ENCODE peak calls at places on chromosomes 12 and 14, in five cellular contexts. W, A, F, U and G are unnamed samples.

GRCh38 chr12:118436986-118437385 is 60.6 kb downstream of the SUDS3 start:
- DNase-seq in W (no peak), A (no peak), U (no peak), F (no peak), G (no peak)

GRCh38 chr14:96051231-96051630 is 12.1 kb downstream of the C14orf132 start:
- DNase-seq in F (no peak), U (no peak), A (no peak), W (no peak), G (no peak)

GRCh38 chr12:109653896-109654295 is 59.7 kb upstream of the FAM222A start:
- DNase-seq in U (no peak), A (no peak), F (no peak), W (no peak), G (no peak)

GRCh38 chr14:80638620-80639215 is 302.8 kb downstream of the CEP128 start:
- DNase-seq in U (peak; percentile 96), A (no peak), W (no peak), F (peak; percentile 84), G (no peak)

GRCh38 chr14:69650948-69651369 is 39.6 kb downstream of the SUSD6 start:
- DNase-seq in U (peak; percentile 86), W (no peak), A (no peak), F (no peak), G (no peak)

GRCh38 chr12:3090238-3091029 is 13.3 kb downstream of the TSPAN9 start:
- DNase-seq in W (no peak), U (no peak), A (no peak), F (no peak), G (no peak)

GRCh38 chr14:64035143-64035542 is 182.3 kb downstream of the SYNE2 start:
- DNase-seq in U (no peak), A (no peak), W (no peak), F (no peak), G (no peak)

GRCh38 chr12:4379410-4379809 is at the start of gene FGF23:
- DNase-seq in A (no peak), W (peak; percentile 10), F (no peak), U (peak; percentile 10), G (peak; percentile 85)

GRCh38 chr12:13422291-13422690 is 225.8 kb downstream of the EMP1 start:
- DNase-seq in W (no peak), F (peak; percentile 9), U (no peak), A (no peak), G (no peak)

GRCh38 chr12:114682920-114683708 is 861 bp downstream of the TBX3 start:
- DNase-seq in F (no peak), A (no peak), W (no peak), U (peak; percentile 47), G (peak; percentile 74)

GRCh38 chr12:6615802-6616201 is 8.6 kb upstream of the CHD4 start:
- DNase-seq in W (no peak), U (no peak), F (no peak), A (no peak), G (no peak)

GRCh38 chr12:80593766-80594165 is 113.7 kb upstream of the MYF6 start:
- DNase-seq in W (no peak), F (peak; percentile 35), A (no peak), U (peak; percentile 45), G (no peak)

GRCh38 chr12:53938276-53939140 is at the start of gene HOXC13:
- DNase-seq in F (peak; percentile 98), W (no peak), U (peak; percentile 99), A (peak; percentile 38), G (peak; percentile 98)

GRCh38 chr12:119996417-119996816 is 7.4 kb downstream of the BICDL1 start:
- DNase-seq in W (no peak), A (no peak), F (no peak), U (no peak), G (no peak)

GRCh38 chr12:106682594-106683234 is 91.8 kb upstream of the RIC8B start:
- DNase-seq in A (no peak), W (no peak), F (peak; percentile 7), U (peak; percentile 37), G (no peak)

GRCh38 chr12:6200266-6201198 is at the start of gene CD9:
- DNase-seq in A (peak; percentile 82), W (no peak), U (peak; percentile 67), F (no peak), G (peak; percentile 97)

GRCh38 chr12:132145334-132145733 is 1.1 kb downstream of the NOC4L start:
- DNase-seq in U (no peak), A (no peak), W (no peak), F (no peak), G (no peak)

GRCh38 chr12:112711026-112711425 is 80.5 kb upstream of the RPH3A start:
- DNase-seq in U (no peak), W (no peak), F (peak; percentile 3), A (no peak), G (no peak)

GRCh38 chr12:51846911-51847829 is 1.3 kb downstream of the FIGNL2 start:
- DNase-seq in F (no peak), U (no peak), A (no peak), W (peak; percentile 48), G (peak; percentile 95)